ENCODE peak calls at places on chromosomes 11 and 22, in six cellular contexts. L, E, R, K, N and H are unnamed samples.

GRCh38 chr22:32823024-32823730 is 21.7 kb downstream of the TIMP3 start:
- DNase-seq in R (no peak), L (peak; percentile 43), N (peak; percentile 71), K (peak; percentile 29), E (peak; percentile 59), H (no peak)

GRCh38 chr11:129281471-129282268 is 89.5 kb upstream of the ARHGAP32 start:
- DNase-seq in R (no peak), L (no peak), K (no peak), E (no peak), N (no peak), H (no peak)

GRCh38 chr11:28476053-28476452 is 367.9 kb downstream of the METTL15 start:
- DNase-seq in K (no peak), N (no peak), R (no peak), L (no peak), E (peak; percentile 3), H (no peak)

GRCh38 chr11:35131094-35131493 is 7.9 kb upstream of the CD44 start:
- DNase-seq in K (no peak), N (no peak), E (no peak), R (no peak), L (no peak), H (no peak)

GRCh38 chr11:35318309-35318708 is 101.0 kb downstream of the SLC1A2 start:
- DNase-seq in L (no peak), R (no peak), K (no peak), E (no peak), N (no peak), H (no peak)

GRCh38 chr11:8257003-8257664 is 6.5 kb downstream of the LMO1 start:
- DNase-seq in L (no peak), N (no peak), R (no peak), K (no peak), E (no peak), H (no peak)

GRCh38 chr11:26936109-26936508 is 57.8 kb upstream of the FIBIN start:
- DNase-seq in N (no peak), E (no peak), K (no peak), L (no peak), R (no peak), H (no peak)

GRCh38 chr11:103344886-103345285 is 235.7 kb downstream of the DYNC2H1 start:
- DNase-seq in N (no peak), R (no peak), L (no peak), E (no peak), K (no peak), H (no peak)

GRCh38 chr22:47065756-47066615 is 303.5 kb downstream of the TBC1D22A start:
- DNase-seq in R (no peak), E (no peak), K (no peak), L (no peak), N (no peak), H (peak; percentile 14)

GRCh38 chr11:5369793-5370192 is 13.8 kb upstream of the OR51M1 start:
- DNase-seq in L (no peak), E (peak; percentile 1), R (peak; percentile 73), N (peak; percentile 57), K (peak; percentile 4), H (peak; percentile 68)

GRCh38 chr11:1390603-1391164 is 950 bp downstream of the BRSK2 start:
- DNase-seq in N (no peak), E (peak; percentile 70), L (no peak), K (no peak), R (no peak), H (peak; percentile 55)

GRCh38 chr11:108825381-108825780 is 160.5 kb downstream of the DDX10 start:
- DNase-seq in L (no peak), E (no peak), R (no peak), K (peak; percentile 46), N (no peak), H (no peak)

GRCh38 chr11:4368286-4368685 is at the start of gene OR52B4:
- DNase-seq in N (no peak), E (no peak), K (no peak), R (no peak), L (no peak), H (no peak)

GRCh38 chr11:78419327-78419726 is 1.7 kb upstream of the GAB2 start:
- DNase-seq in L (no peak), K (peak; percentile 83), N (no peak), R (no peak), E (no peak), H (peak; percentile 97)

GRCh38 chr11:76783294-76783900 is at the start of gene TSKU:
- DNase-seq in L (no peak), E (no peak), N (no peak), R (no peak), K (peak; percentile 27), H (peak; percentile 81)

GRCh38 chr11:117045196-117045595 is 53.0 kb downstream of the SIK3 start:
- DNase-seq in K (peak; percentile 49), R (no peak), E (no peak), N (no peak), L (no peak), H (peak; percentile 40)

GRCh38 chr11:44258190-44258489 is 51.8 kb downstream of the ALX4 start:
- DNase-seq in R (no peak), E (no peak), K (no peak), L (no peak), N (no peak), H (peak; percentile 33)

GRCh38 chr11:74717211-74717997 is 13.8 kb downstream of the CHRDL2 start:
- DNase-seq in L (no peak), E (no peak), R (no peak), K (no peak), N (no peak), H (no peak)

GRCh38 chr22:35230839-35231584 is 26.3 kb upstream of the HMGXB4 start:
- DNase-seq in R (peak; percentile 84), L (peak; percentile 50), K (peak; percentile 29), N (peak; percentile 93), E (peak; percentile 7), H (no peak)

GRCh38 chr22:30143265-30143664 is 63.0 kb downstream of the HORMAD2 start:
- DNase-seq in K (no peak), R (no peak), E (no peak), N (no peak), L (no peak), H (no peak)

GRCh38 chr11:76770642-76771445 is 12.3 kb upstream of the TSKU start:
- DNase-seq in K (peak; percentile 92), N (no peak), L (no peak), E (no peak), R (peak; percentile 76), H (peak; percentile 95)

GRCh38 chr11:103055174-103055890 is 36.6 kb downstream of the DCUN1D5 start:
- DNase-seq in N (peak; percentile 81), K (peak; percentile 71), R (peak; percentile 37), L (peak; percentile 26), E (peak; percentile 12), H (peak; percentile 79)

GRCh38 chr22:31497148-31497938 is 1.0 kb downstream of the SFI1 start:
- DNase-seq in N (no peak), L (no peak), E (no peak), R (peak; percentile 24), K (peak; percentile 4), H (no peak)
- H3K9ac ChIP-seq in N (peak overlapping the region; percentile 94), L (peak overlapping the region; percentile 94), E (peak overlapping the region; percentile 81), R (peak overlapping the region; percentile 78), K (peak overlapping the region; percentile 72), H (peak overlapping the region; percentile 83)

GRCh38 chr11:69005183-69005630 is 7.8 kb downstream of the MRGPRF start:
- DNase-seq in E (no peak), R (no peak), K (no peak), N (no peak), L (no peak), H (no peak)
- H3K4me1 ChIP-seq in E (peaks cover 26% of the 10 kb centered on the region), R (no peaks in the 10 kb centered on the region), K (peaks cover 24% of the 10 kb centered on the region), N (no peaks in the 10 kb centered on the region), L (peaks cover 25% of the 10 kb centered on the region), H (peaks cover 35% of the 10 kb centered on the region)

GRCh38 chr11:132895340-132895739 is 637.0 kb downstream of the OPCML start:
- DNase-seq in R (no peak), K (no peak), L (no peak), N (no peak), E (no peak), H (peak; percentile 18)

GRCh38 chr11:132901638-132902610 is 630.4 kb downstream of the OPCML start:
- DNase-seq in E (no peak), K (no peak), L (no peak), N (no peak), R (no peak), H (peak; percentile 26)

GRCh38 chr11:132894598-132894997 is 637.7 kb downstream of the OPCML start:
- DNase-seq in L (no peak), K (no peak), E (no peak), N (no peak), R (no peak), H (no peak)

GRCh38 chr11:132904091-132904490 is 628.2 kb downstream of the OPCML start:
- DNase-seq in R (no peak), E (no peak), K (no peak), N (no peak), L (no peak), H (no peak)

DNA sequence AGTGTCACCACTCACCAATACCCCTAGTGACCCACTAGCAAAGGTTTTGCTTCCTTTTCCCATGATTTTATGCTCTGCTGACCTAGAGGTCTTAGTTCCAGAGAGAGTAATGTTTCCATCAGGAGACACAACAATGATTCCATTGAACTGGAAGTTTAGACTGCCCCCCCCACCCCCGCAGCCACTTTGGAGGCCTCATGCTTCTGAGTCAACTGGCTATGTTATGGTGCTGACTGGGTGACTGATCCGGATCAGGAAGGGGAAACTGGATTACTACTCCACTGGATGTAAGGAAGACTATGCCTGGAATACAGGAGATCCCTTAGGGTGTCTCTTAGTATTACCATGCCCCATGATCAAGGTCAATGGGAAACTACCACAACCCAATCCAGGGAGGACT is 633.6 kb downstream of the OPCML start:
- DNase-seq in N (no peak), L (no peak), E (no peak), R (no peak), K (no peak), H (no peak)
- H3K9me2 ChIP-seq in N (no peaks in the 10 kb centered on the region), L (no peaks in the 10 kb centered on the region), E (no peaks in the 10 kb centered on the region), R (no peaks in the 10 kb centered on the region), K (no peaks in the 10 kb centered on the region), H (no peaks in the 10 kb centered on the region)

DNA sequence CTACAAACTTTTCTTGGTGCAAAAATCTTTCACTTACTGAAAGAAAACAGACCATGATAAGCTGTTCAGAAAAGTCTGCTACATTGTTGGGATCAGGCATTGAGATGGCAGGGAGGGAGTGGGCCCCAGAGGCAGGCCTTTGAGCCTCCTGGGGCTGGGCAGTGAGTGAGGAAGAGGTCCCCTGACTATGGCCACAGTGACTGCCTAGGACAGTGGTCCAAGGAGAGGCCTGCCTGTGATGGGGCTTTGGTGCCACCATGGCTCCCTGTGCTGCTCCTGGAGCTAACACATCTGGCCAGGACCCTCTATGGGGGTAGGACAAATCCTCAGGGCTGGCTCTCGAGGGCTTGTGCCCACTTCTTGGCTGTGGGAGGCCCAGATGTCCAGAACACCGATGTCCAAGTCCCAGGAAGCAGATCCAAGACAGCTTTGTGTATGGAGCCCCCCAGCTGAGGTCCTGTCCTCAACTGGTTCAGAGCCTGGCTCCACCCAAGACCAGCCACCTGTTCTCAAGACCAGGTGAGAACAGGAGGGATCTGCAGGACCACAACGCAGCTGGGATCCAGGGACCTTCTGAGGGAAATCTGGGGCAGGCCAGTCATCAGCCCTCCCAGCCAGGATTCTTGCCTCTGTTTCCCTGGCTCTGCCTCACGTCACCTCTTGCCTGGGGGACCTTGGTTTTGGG is 36.9 kb downstream of the PPM1F start:
- DNase-seq in N (no peak), R (no peak), L (no peak), E (peak; percentile 12), K (no peak), H (no peak)
- H3K9ac ChIP-seq in N (no peak overlapping the region), R (no peak overlapping the region), L (no peak overlapping the region), E (no peak overlapping the region), K (no peak overlapping the region), H (no peak overlapping the region)